ENCODE peak calls at places on chromosomes 16 and 17, in nine cellular contexts. N is mucosa of descending colon, I is mammary epithelial cell, M is suprapubic skin, O is foreskin fibroblast, J is AG10803, V is cardiac muscle cell, U is A549, L is uterus. Z is an unnamed sample.

GRCh38 chr16:64206877-64207276 is 915.0 kb downstream of the CDH11 start:
- DNase-seq in N (no peak), I (no peak), M (no peak), O (no peak), J (no peak), V (no peak), U (no peak), L (no peak), Z (no peak)

GRCh38 chr17:47956818-47957590 is 679 bp downstream of the PRR15L start:
- DNase-seq in N (no peak), I (no peak), M (no peak), O (no peak), J (no peak), V (no peak), U (no peak), L (no peak), Z (no peak)

GRCh38 chr16:56671706-56672105 is 2.1 kb downstream of the MT1H start:
- DNase-seq in N (no peak), I (no peak), M (no peak), O (no peak), J (no peak), V (no peak), U (no peak), L (no peak), Z (peak; percentile 16)

GRCh38 chr16:75236232-75236631 is 15.2 kb downstream of the BCAR1 start:
- DNase-seq in N (no peak), I (no peak), M (no peak), O (no peak), J (no peak), V (no peak), U (no peak), L (no peak), Z (no peak)

GRCh38 chr16:29745853-29746345 is at the start of gene C16orf54:
- DNase-seq in N (peak; percentile 94), I (no peak), M (peak; percentile 82), O (no peak), J (no peak), V (no peak), U (no peak), L (peak; percentile 34), Z (no peak)

GRCh38 chr17:68391561-68392268 is 65.6 kb downstream of the WIPI1 start:
- DNase-seq in N (no peak), I (no peak), M (no peak), O (no peak), J (peak; percentile 38), V (no peak), U (no peak), L (no peak), Z (no peak)

GRCh38 chr16:73996624-73997339 is 299.8 kb upstream of the PSMD7 start:
- DNase-seq in N (peak; percentile 78), I (no peak), M (no peak), O (no peak), J (no peak), V (no peak), U (no peak), L (no peak), Z (no peak)

GRCh38 chr17:80202197-80202596 is 17.9 kb downstream of the SGSH start:
- DNase-seq in N (no peak), I (no peak), M (no peak), O (no peak), J (no peak), V (no peak), U (no peak), L (no peak), Z (no peak)

GRCh38 chr16:12661656-12662172 is 142.0 kb downstream of the CPPED1 start:
- DNase-seq in N (no peak), I (peak; percentile 11), M (no peak), O (no peak), J (no peak), V (peak; percentile 92), U (peak; percentile 23), L (no peak), Z (peak; percentile 43)

GRCh38 chr16:10565167-10565566 is 15.2 kb downstream of the EMP2 start:
- DNase-seq in N (no peak), I (no peak), M (no peak), O (no peak), J (no peak), V (no peak), U (no peak), L (no peak), Z (no peak)

GRCh38 chr17:76867578-76868175 is 527 bp upstream of the MGAT5B start:
- DNase-seq in N (no peak), I (peak; percentile 16), M (no peak), O (peak; percentile 48), J (peak; percentile 36), V (no peak), U (peak; percentile 54), L (no peak), Z (peak; percentile 62)

GRCh38 chr16:82855471-82855870 is 228.7 kb downstream of the CDH13 start:
- DNase-seq in N (no peak), I (no peak), M (no peak), O (peak; percentile 53), J (peak; percentile 90), V (no peak), U (no peak), L (no peak), Z (no peak)

GRCh38 chr16:16083421-16084156 is 134.2 kb downstream of the ABCC1 start:
- DNase-seq in N (no peak), I (peak; percentile 17), M (no peak), O (no peak), J (no peak), V (no peak), U (peak; percentile 85), L (no peak), Z (peak; percentile 21)

GRCh38 chr17:76054112-76054476 is 18.2 kb downstream of the SRP68 start:
- DNase-seq in N (no peak), I (peak; percentile 68), M (no peak), O (no peak), J (no peak), V (no peak), U (no peak), L (no peak), Z (peak; percentile 62)

GRCh38 chr16:53991181-53992056 is 287.5 kb downstream of the FTO start:
- DNase-seq in N (no peak), I (no peak), M (no peak), O (no peak), J (no peak), V (no peak), U (no peak), L (no peak), Z (peak; percentile 84)

GRCh38 chr16:73268311-73268997 is 220.5 kb upstream of the ZFHX3 start:
- DNase-seq in N (no peak), I (no peak), M (no peak), O (no peak), J (peak; percentile 3), V (no peak), U (peak; percentile 11), L (peak; percentile 19), Z (no peak)

GRCh38 chr16:66927012-66927436 is 1.7 kb upstream of the RRAD start:
- DNase-seq in N (no peak), I (peak; percentile 84), M (no peak), O (peak; percentile 74), J (peak; percentile 94), V (no peak), U (peak; percentile 79), L (no peak), Z (peak; percentile 90)
- TF ChIP-seq CTCF in N (no peak), I (no peak), M (no peak), O (no peak), J (peak; percentile 10), V (no peak), U (no peak), L (no peak), Z (no peak)

DNA sequence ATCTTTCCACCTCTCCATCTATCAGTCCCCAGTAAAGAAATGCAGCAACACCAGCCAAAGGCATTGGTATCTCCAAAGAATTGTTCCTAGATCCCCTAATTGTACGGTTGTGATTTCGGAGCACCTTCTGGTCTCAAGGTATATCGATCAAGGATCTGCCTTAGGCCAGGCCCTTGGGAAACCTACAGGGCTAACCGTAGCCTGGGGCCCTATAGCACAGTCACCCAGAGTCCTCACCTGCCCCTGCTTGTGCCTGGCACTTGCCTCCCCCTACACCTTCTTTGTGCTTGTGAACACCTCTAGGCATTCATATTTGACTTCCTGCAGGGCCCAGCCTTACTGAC is 16.8 kb upstream of the AURKB start:
- DNase-seq in N (no peak), I (no peak), M (no peak), O (no peak), J (no peak), V (no peak), U (no peak), L (no peak), Z (no peak)
- H3K4me3 ChIP-seq in N (no peak overlapping the region), I (no peak overlapping the region), M (peak overlapping the region; percentile 12), O (peak overlapping the region; percentile 48), J (peak overlapping the region; percentile 56), V (peak overlapping the region; percentile 21), U (peak overlapping the region; percentile 46), L (no peak overlapping the region), Z (peak overlapping the region; percentile 42)

GRCh38 chr17:42618442-42619150 is 9.1 kb downstream of the TUBG1 start:
- DNase-seq in N (peak; percentile 52), I (peak; percentile 73), M (no peak), O (no peak), J (no peak), V (peak; percentile 69), U (peak; percentile 65), L (no peak), Z (peak; percentile 22)
- TF ChIP-seq CTCF in N (peak; percentile 13), I (no peak), M (peak; percentile 13), O (no peak), J (no peak), V (peak; percentile 7), U (peak; percentile 41), L (no peak), Z (peak; percentile 9)

GRCh38 chr17:64596439-64596838 is 65.7 kb downstream of the SMURF2 start:
- DNase-seq in N (no peak), I (no peak), M (no peak), O (no peak), J (no peak), V (no peak), U (no peak), L (no peak), Z (no peak)

GRCh38 chr17:64596988-64597387 is 65.1 kb downstream of the SMURF2 start:
- DNase-seq in N (no peak), I (no peak), M (no peak), O (no peak), J (no peak), V (no peak), U (no peak), L (no peak), Z (no peak)

GRCh38 chr17:64599827-64600226 is 62.3 kb downstream of the SMURF2 start:
- DNase-seq in N (no peak), I (no peak), M (no peak), O (no peak), J (no peak), V (no peak), U (no peak), L (no peak), Z (no peak)

GRCh38 chr17:64599187-64599676 is 62.9 kb downstream of the SMURF2 start:
- DNase-seq in N (peak; percentile 52), I (no peak), M (no peak), O (no peak), J (no peak), V (no peak), U (no peak), L (no peak), Z (peak; percentile 36)

GRCh38 chr17:64598672-64599071 is 63.4 kb downstream of the SMURF2 start:
- DNase-seq in N (no peak), I (no peak), M (no peak), O (no peak), J (no peak), V (no peak), U (no peak), L (no peak), Z (no peak)
- H3K4me3 ChIP-seq in N (no peak overlapping the region), I (no peak overlapping the region), M (no peak overlapping the region), O (no peak overlapping the region), J (no peak overlapping the region), V (no peak overlapping the region), U (no peak overlapping the region), L (no peak overlapping the region), Z (no peak overlapping the region)